ENCODE peak calls at places on chromosomes 2 and 18, in four cellular contexts. X is GM12878, O is suprapubic skin, U is GM12892. D is an unnamed sample.

GRCh38 chr2:16466821-16467151 is 198.8 kb downstream of the CYRIA start:
- DNase-seq in X (no peak), U (no peak), O (no peak), D (no peak)

GRCh38 chr2:138087761-138088602 is 123.7 kb downstream of the HNMT start:
- DNase-seq in X (no peak), U (no peak), O (no peak), D (no peak)

GRCh38 chr2:70992945-70993688 is 1.6 kb downstream of the TEX261 start:
- DNase-seq in U (no peak), O (peak; percentile 44), X (no peak), D (no peak)

GRCh38 chr2:118539290-118539689 is 308.2 kb downstream of the EN1 start:
- DNase-seq in X (no peak), U (no peak), O (no peak), D (no peak)

GRCh38 chr2:111168528-111168929 is 47.8 kb downstream of the BCL2L11 start:
- DNase-seq in U (no peak), X (peak; percentile 68), O (no peak), D (peak; percentile 34)

GRCh38 chr2:101147971-101148370 is 3.2 kb downstream of the TBC1D8 start:
- DNase-seq in U (no peak), X (no peak), O (no peak), D (no peak)

GRCh38 chr2:241772063-241772499 is 4.5 kb upstream of the GAL3ST2 start:
- DNase-seq in U (no peak), X (peak; percentile 40), O (no peak), D (no peak)

GRCh38 chr2:88671786-88672427 is 19.6 kb upstream of the RPIA start:
- DNase-seq in X (no peak), O (no peak), U (no peak), D (no peak)

GRCh38 chr18:24544141-24544498 is 83.7 kb downstream of the HRH4 start:
- DNase-seq in X (no peak), U (no peak), O (no peak), D (no peak)

GRCh38 chr18:30501594-30501993 is 540.9 kb downstream of the DSC3 start:
- DNase-seq in X (no peak), O (no peak), U (no peak), D (no peak)

GRCh38 chr2:238285653-238286082 is 2.7 kb downstream of the PER2 start:
- DNase-seq in U (no peak), X (no peak), O (peak; percentile 96), D (no peak)
- TF ChIP-seq POLR2A in U (no peak), X (no peak), O (no peak), D (no peak)

DNA sequence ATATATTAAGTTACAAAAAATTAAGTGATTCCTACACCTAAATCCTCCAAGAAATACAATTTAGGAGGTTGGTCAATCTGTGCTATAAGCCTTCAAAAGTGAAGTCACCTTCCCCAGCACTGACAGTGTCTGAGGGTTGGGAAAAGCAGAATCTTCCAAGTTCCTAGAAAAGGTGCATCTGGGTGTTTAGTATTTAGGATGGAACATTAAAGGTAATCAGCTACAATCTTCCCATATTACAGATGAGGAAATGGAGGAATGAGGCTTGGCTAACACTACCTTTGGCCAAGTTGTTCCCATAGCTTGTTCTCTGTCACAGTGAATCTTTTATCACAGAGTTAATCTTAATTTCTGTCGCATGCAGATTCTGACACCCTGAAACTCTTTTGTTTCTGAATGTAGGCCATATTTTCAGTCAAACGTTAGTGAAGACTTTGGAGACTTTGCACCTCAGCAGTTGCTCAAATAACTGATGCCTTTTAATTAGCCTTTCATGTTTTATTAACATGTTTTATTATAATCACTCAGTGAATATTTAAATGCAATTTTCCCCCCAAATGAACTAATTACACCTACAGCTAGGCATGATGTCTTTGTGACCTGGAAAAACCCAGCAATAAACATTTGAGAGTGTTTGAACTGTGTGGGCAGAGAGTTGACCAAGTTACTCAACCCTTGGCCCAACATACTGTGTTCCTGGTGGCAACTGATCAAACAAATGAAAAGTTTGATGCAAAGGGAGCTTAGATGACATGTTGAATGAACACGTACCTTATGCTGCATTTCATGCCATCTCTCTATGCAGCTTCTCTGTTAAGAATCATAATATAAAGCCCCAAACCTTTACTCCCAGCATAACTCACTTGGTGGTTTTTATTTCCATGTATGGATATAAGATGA is 17.6 kb downstream of the FN1 start:
- DNase-seq in O (no peak), X (no peak), U (no peak), D (no peak)
- TF ChIP-seq POLR2AphosphoS5 in O (no peak), X (no peak), U (no peak), D (no peak)

DNA sequence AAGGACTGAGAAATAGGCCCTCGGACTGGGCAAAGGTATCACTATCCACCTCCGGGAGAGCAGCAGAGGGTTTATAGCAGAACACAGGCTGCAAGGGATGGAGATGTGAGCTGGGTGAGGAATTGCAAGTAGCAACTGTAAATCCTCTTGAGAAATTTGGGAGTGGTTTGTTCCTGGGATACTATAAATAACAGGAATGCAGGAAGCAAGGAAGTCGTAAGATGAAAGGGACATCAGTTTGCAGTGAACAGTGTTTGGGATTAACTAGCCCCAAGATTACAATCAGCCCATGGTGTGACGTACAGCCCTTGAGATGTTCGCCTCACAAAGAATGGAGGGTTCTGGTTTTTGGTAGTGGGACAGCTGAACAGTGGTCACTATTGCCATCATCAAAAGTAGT is 362.7 kb upstream of the ACVR2A start:
- DNase-seq in O (no peak), X (no peak), U (no peak), D (no peak)
- TF ChIP-seq POLR2A in O (no peak), X (no peak), U (no peak), D (no peak)

DNA sequence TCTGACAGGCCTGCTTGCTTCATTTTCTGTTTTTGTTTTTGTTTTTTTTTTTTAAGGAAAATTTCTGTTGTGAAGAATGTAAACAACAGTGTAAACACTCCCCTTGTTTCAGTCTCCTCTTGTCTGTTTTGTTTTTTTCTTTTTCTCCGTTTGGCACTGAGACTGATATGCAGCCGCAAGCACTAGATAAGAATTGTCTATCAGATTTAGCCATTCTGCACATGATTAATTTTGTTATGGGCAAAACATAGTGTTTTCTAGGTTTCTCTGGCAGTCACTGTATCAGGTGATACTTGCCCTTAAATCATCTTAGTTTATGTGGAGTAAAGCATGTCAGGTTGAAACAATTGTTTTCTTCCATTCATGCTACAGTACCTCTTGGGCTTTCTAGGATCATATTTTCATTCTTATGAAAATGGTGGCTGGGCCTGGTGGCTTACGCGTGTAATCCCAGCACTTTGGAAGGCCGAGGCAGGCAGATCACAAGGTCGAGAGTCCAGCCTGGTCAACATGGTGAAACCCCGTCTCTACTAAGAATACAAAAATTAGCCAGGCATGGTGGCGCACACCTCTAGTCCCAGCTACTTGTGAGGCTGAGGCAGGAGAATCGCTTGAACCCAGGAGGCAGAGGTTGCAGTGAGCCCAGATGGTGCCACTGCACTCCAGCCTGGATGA is 12.9 kb upstream of the RBMS1 start:
- DNase-seq in O (no peak), U (no peak), X (no peak), D (no peak)
- TF ChIP-seq POLR2AphosphoS5 in O (no peak), U (no peak), X (no peak), D (no peak)

DNA sequence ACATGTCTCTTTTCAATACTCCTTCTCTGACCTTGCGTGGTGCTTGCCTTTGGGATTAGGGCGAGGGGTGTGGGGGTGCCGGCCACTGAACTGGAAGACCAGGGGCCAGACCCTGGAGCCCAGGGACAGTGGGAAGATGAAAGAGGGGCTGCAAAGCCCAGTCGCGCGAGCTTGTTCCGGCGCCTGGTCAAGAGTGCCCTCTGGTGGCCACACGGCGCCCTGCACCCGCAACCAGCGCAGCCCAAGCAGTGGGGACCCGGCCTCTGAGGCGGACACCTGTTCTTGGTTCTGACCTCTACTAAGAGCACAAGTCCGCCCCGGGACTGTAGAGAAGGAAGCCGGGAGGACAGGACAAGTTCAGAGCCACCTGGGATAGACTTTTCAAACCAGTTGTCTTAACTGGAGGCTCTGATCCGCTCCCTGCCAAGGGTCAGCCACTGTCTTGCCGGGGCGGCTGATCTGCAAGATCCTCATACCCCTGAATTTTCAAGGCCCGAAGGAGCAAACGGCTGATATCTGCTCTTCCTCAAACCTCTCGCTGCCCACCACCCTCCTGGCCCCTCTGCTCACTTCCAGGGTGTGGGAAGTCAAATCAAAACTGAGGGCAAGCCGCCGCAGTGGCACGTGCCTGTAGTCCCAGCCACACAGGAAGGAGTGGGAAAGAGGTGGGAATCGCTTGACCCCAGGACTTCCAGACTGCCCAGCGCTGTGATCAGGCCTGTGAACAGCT is 14.9 kb upstream of the MSH6 start:
- DNase-seq in U (peak; percentile 56), O (no peak), X (no peak), D (peak; percentile 56)
- TF ChIP-seq POLR2A in U (no peak), O (no peak), X (no peak), D (no peak)

GRCh38 chr2:67337903-67338302 is 59.2 kb upstream of the ETAA1 start:
- DNase-seq in U (no peak), O (no peak), X (no peak), D (no peak)

GRCh38 chr2:67340118-67341011 is 56.8 kb upstream of the ETAA1 start:
- DNase-seq in O (no peak), X (no peak), U (no peak), D (no peak)

GRCh38 chr2:67338601-67339233 is 58.4 kb upstream of the ETAA1 start:
- DNase-seq in U (no peak), X (no peak), O (no peak), D (no peak)

GRCh38 chr2:67341012-67341318 is 56.2 kb upstream of the ETAA1 start:
- DNase-seq in X (no peak), O (no peak), U (no peak), D (no peak)

GRCh38 chr2:67339234-67339885 is 57.8 kb upstream of the ETAA1 start:
- DNase-seq in O (no peak), U (no peak), X (no peak), D (no peak)
- TF ChIP-seq POLR2AphosphoS5 in O (no peak), U (no peak), X (no peak), D (no peak)

GRCh38 chr2:196589429-196589828 is 50.1 kb upstream of the CCDC150 start:
- DNase-seq in X (no peak), U (no peak), O (no peak), D (no peak)
- TF ChIP-seq POLR2A in X (no peak), U (no peak), O (no peak), D (no peak)